ENCODE peak calls at places on chromosomes 2 and 18, in ten cellular contexts. P, Y, D, N, R, A, K, I, T and H are unnamed samples.

GRCh38 chr18:77007251-77007650 is 125.3 kb downstream of the MBP start:
- DNase-seq in P (no peak), T (no peak), K (no peak), Y (no peak), I (no peak), N (no peak), R (no peak), D (no peak), A (no peak), H (no peak)

GRCh38 chr2:217685255-217685605 is 317.6 kb downstream of the TNS1 start:
- DNase-seq in N (peak; percentile 72), K (peak; percentile 92), P (no peak), R (no peak), I (no peak), A (peak; percentile 63), D (peak; percentile 99), T (peak; percentile 13), Y (peak; percentile 42), H (peak; percentile 95)

GRCh38 chr2:55175254-55176093 is 56.6 kb downstream of the CLHC1 start:
- DNase-seq in P (no peak), T (peak; percentile 90), Y (no peak), I (no peak), R (no peak), D (peak; percentile 83), A (no peak), K (no peak), N (peak; percentile 57), H (peak; percentile 60)

GRCh38 chr18:32255570-32255969 is 65.7 kb downstream of the MEP1B start:
- DNase-seq in A (no peak), N (no peak), T (no peak), P (no peak), K (no peak), D (no peak), I (no peak), Y (no peak), R (no peak), H (no peak)

GRCh38 chr18:80233899-80234298 is 13.4 kb downstream of the PARD6G start:
- DNase-seq in T (no peak), P (no peak), I (no peak), R (no peak), N (no peak), D (no peak), Y (no peak), A (no peak), K (no peak), H (no peak)

GRCh38 chr18:74604774-74605173 is 7.1 kb downstream of the ZNF407 start:
- DNase-seq in Y (no peak), K (peak; percentile 23), A (no peak), T (peak; percentile 9), I (no peak), N (no peak), P (no peak), R (no peak), D (peak; percentile 83), H (no peak)

GRCh38 chr2:200746301-200746700 is 65.4 kb upstream of the BZW1 start:
- DNase-seq in A (no peak), T (no peak), D (no peak), P (no peak), I (no peak), Y (no peak), K (no peak), R (no peak), N (no peak), H (no peak)

GRCh38 chr2:215383652-215384279 is 52.1 kb downstream of the FN1 start:
- DNase-seq in T (no peak), Y (no peak), K (no peak), P (no peak), R (no peak), I (no peak), D (no peak), N (no peak), A (no peak), H (no peak)

GRCh38 chr18:11251891-11252270 is 102.5 kb upstream of the PIEZO2 start:
- DNase-seq in A (no peak), K (no peak), R (no peak), P (no peak), D (peak; percentile 17), N (peak; percentile 19), Y (no peak), T (no peak), I (no peak), H (no peak)

GRCh38 chr18:27014841-27015240 is 149.3 kb upstream of the AQP4 start:
- DNase-seq in T (no peak), I (no peak), A (no peak), R (no peak), D (no peak), K (no peak), Y (no peak), P (no peak), N (no peak), H (no peak)

GRCh38 chr2:1478311-1479305 is 65.3 kb downstream of the TPO start:
- DNase-seq in R (no peak), D (no peak), K (no peak), P (no peak), I (no peak), N (no peak), A (no peak), Y (no peak), T (no peak), H (no peak)

GRCh38 chr2:117931978-117932377 is 81.9 kb downstream of the CCDC93 start:
- DNase-seq in T (no peak), P (no peak), N (no peak), D (peak; percentile 47), Y (no peak), I (no peak), R (no peak), A (no peak), K (no peak), H (no peak)

GRCh38 chr2:226578879-226579278 is 220.7 kb downstream of the IRS1 start:
- DNase-seq in I (no peak), T (no peak), D (peak; percentile 87), A (no peak), R (no peak), K (no peak), N (no peak), Y (no peak), P (no peak), H (no peak)

GRCh38 chr18:79935499-79935898 is 16.0 kb downstream of the SLC66A2 start:
- DNase-seq in R (no peak), N (no peak), A (peak; percentile 39), P (no peak), K (no peak), Y (no peak), D (no peak), T (no peak), I (no peak), H (no peak)